ENCODE peak calls at places on chromosomes 3 and 15, in ten cellular contexts. F is A549; V is uterus; L is mammary epithelial cell; X is Peyer's patch; A is body of pancreas; B is heart right ventricle; N is fibroblast of lung; O is CD8-positive, alpha-beta T cell; Z is spleen. U is an unnamed sample.

GRCh38 chr15:96367436-96368200 is 37.1 kb downstream of the NR2F2 start:
- DNase-seq in O (no peak), Z (no peak), B (no peak), N (no peak), X (no peak), A (no peak), F (no peak), L (no peak), V (no peak), U (no peak)

GRCh38 chr15:39783244-39783820 is 691 bp upstream of the FSIP1 start:
- DNase-seq in X (no peak), Z (no peak), L (no peak), B (no peak), A (no peak), V (no peak), N (no peak), F (no peak), O (no peak), U (peak)

GRCh38 chr15:64583519-64583918 is 123.1 kb downstream of the ZNF609 start:
- DNase-seq in Z (no peak), B (no peak), F (no peak), N (no peak), L (no peak), X (no peak), O (no peak), A (no peak), V (no peak), U (no peak)

GRCh38 chr3:138459619-138460535 is 25.5 kb downstream of the ESYT3 start:
- DNase-seq in V (no peak), N (no peak), B (no peak), O (no peak), F (no peak), X (no peak), A (no peak), L (no peak), Z (peak), U (no peak)

GRCh38 chr15:31442203-31443090 is 115.8 kb downstream of the KLF13 start:
- DNase-seq in O (peak), B (peak), Z (no peak), V (no peak), A (no peak), L (peak), F (peak), N (peak), X (no peak), U (no peak)

GRCh38 chr15:57334257-57334656 is 42.0 kb upstream of the CGNL1 start:
- DNase-seq in O (no peak), B (no peak), A (no peak), L (peak), X (no peak), N (peak), V (no peak), Z (no peak), F (no peak), U (peak)

GRCh38 chr3:43155464-43156121 is 49.7 kb upstream of the POMGNT2 start:
- DNase-seq in Z (no peak), B (peak), X (no peak), N (peak), F (peak), V (peak), O (no peak), L (peak), A (peak), U (peak)

GRCh38 chr3:188911033-188911850 is 260.5 kb upstream of the TPRG1 start:
- DNase-seq in V (peak), F (no peak), X (no peak), A (no peak), N (no peak), O (no peak), L (no peak), Z (no peak), B (no peak), U (no peak)

GRCh38 chr3:175411405-175411804 is 552.3 kb downstream of the NAALADL2 start:
- DNase-seq in X (no peak), L (no peak), A (no peak), O (no peak), V (no peak), N (no peak), B (no peak), F (no peak), Z (no peak), U (no peak)

GRCh38 chr3:103873897-103874545 is 1439.2 kb downstream of the ZPLD1 start:
- DNase-seq in V (no peak), A (no peak), X (no peak), Z (no peak), L (no peak), F (no peak), N (peak), B (no peak), O (no peak), U (no peak)

GRCh38 chr3:43949594-43949993 is 258.9 kb downstream of the ABHD5 start:
- DNase-seq in V (no peak), X (no peak), B (no peak), O (no peak), Z (no peak), F (no peak), N (no peak), L (no peak), A (no peak), U (peak)

GRCh38 chr3:46866720-46867549 is 3.7 kb upstream of the MYL3 start:
- DNase-seq in X (peak), Z (peak), O (peak), V (peak), N (no peak), B (peak), A (peak), L (peak), F (peak), U (peak)

GRCh38 chr3:139552632-139553335 is 13.2 kb upstream of the RBP1 start:
- DNase-seq in N (no peak), O (no peak), L (no peak), F (no peak), B (no peak), A (no peak), Z (no peak), V (no peak), X (no peak), U (no peak)

DNA sequence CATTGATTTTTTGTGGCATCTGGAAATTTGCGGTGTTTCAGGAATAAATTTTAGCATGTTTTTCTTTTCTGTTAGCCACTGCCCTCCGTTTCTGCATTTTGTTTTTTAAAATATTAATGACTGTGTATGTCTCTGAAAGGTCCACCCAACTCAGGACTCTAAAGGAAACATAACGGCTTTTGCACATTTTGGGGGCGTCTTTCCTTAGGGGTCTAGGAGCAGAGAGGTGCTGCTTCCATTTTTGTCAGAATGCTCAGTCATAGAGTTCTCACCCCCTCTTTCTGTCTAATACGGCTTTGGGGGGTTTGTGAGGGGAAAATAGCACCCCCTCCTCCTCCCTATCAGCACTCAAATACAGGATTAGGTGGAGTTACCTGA is 219.4 kb downstream of the MEIS2 start:
- DNase-seq in A (no peak), V (no peak), F (no peak), X (no peak), O (no peak), Z (no peak), B (no peak), L (no peak), N (no peak), U (no peak)
- H3K4me3 ChIP-seq in A (no peak), V (no peak), F (no peak), X (no peak), O (no peak), Z (no peak), B (no peak), L (no peak), N (no peak), U (no peak)

GRCh38 chr3:186002884-186003472 is 65.2 kb upstream of the TRA2B start:
- DNase-seq in X (no peak), Z (no peak), L (peak), F (peak), A (no peak), B (no peak), O (no peak), V (no peak), N (peak), U (peak)
- TF ChIP-seq CTCF in X (no peak), Z (no peak), L (peak), F (peak), A (peak), B (peak), O (no peak), V (no peak), N (peak), U (peak)

DNA sequence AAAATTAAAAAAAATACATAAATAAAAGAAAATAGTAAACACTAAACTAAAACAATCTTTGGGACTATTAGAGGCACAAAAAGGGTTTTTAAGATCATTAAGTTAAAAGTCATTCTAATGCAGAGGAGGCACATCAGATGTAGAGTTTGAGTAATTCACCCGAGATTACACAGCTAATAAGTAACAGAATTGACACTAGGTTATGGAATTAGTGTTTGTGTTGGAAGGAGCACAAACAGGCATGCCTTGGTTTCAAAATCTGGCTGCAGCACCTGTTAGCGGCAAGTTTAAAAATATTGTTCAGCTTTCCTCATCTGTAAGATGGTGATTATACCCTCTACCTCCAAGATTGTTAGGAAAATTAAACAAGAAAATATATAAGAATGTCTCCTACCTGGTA is 39.0 kb downstream of the RASA2 start:
- DNase-seq in Z (no peak), L (no peak), V (no peak), A (no peak), F (no peak), X (no peak), N (no peak), B (no peak), O (no peak), U (no peak)
- H3K4me3 ChIP-seq in Z (no peak), L (no peak), V (no peak), A (no peak), F (no peak), X (no peak), N (no peak), B (no peak), O (no peak), U (no peak)

DNA sequence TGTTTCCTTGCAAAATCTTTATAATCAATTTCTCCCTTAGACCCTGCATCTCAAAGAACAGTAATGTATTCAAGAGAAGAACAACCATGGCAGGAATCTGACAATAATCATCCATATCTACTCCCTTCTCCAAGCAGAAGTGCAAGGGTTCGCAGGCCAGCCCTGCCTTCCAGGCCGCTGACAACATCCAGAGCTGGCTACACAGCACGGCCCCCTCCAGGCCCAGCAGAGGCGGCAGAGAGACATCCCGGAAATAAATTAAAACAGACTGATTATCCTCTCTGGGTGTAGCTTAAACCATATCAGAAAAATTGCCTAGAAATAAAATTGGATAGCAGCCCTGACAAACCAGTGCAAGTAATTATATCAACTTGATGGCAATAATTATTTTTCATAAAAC is 223.3 kb downstream of the FAM43A start:
- DNase-seq in L (no peak), B (no peak), A (no peak), V (no peak), O (no peak), F (no peak), Z (no peak), X (no peak), N (no peak), U (no peak)
- TF ChIP-seq CTCF in L (no peak), B (peak), A (no peak), V (no peak), O (no peak), F (no peak), Z (no peak), X (no peak), N (no peak), U (no peak)

GRCh38 chr15:41995476-41995855 is 23.1 kb upstream of the EHD4 start:
- DNase-seq in O (no peak), X (no peak), V (no peak), L (no peak), A (no peak), F (no peak), B (no peak), Z (no peak), N (no peak), U (no peak)
- H3K4me3 ChIP-seq in O (no peak), X (no peak), V (no peak), L (no peak), A (no peak), F (no peak), B (no peak), Z (no peak), N (no peak), U (no peak)

GRCh38 chr15:53511175-53511574 is 248.3 kb downstream of the WDR72 start:
- DNase-seq in N (no peak), V (no peak), X (no peak), A (no peak), O (no peak), Z (no peak), L (no peak), B (no peak), F (no peak), U (no peak)

GRCh38 chr15:53506370-53506769 is 253.1 kb downstream of the WDR72 start:
- DNase-seq in X (no peak), L (no peak), N (no peak), F (peak), B (no peak), V (no peak), A (no peak), Z (no peak), O (no peak), U (no peak)

GRCh38 chr15:53513431-53513830 is 246.0 kb downstream of the WDR72 start:
- DNase-seq in A (no peak), X (no peak), F (no peak), L (no peak), B (no peak), V (no peak), Z (no peak), N (no peak), O (no peak), U (no peak)

DNA sequence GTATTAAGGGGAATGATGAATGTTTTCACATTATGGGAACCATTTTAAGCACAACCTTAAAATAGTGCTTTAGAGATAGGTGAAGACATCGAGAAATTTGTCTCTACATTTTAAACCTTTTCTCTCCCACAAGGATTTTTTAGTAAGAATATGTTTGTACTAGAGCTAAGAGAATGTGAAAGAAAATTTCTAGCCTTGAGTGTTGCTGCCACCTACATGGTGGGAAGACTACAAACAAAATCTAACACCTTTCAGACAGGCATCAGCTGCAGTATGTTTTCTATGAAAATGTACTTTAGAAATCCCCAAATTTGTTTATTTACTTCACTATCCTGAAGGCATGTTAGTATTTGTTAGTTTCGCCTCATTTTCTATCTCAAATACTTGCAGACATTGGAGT is 247.4 kb downstream of the WDR72 start:
- DNase-seq in Z (no peak), F (no peak), V (no peak), B (no peak), L (no peak), O (no peak), A (peak), N (no peak), X (no peak), U (no peak)
- TF ChIP-seq CTCF in Z (no peak), F (peak), V (no peak), B (no peak), L (no peak), O (no peak), A (peak), N (no peak), X (no peak), U (no peak)

GRCh38 chr3:70531838-70532489 is 219.5 kb upstream of the MDFIC2 start:
- DNase-seq in A (peak), Z (no peak), N (no peak), B (no peak), X (no peak), F (no peak), V (no peak), L (no peak), O (no peak), U (no peak)
- H3K4me3 ChIP-seq in A (no peak), Z (no peak), N (no peak), B (no peak), X (no peak), F (no peak), V (no peak), L (no peak), O (no peak), U (no peak)

DNA sequence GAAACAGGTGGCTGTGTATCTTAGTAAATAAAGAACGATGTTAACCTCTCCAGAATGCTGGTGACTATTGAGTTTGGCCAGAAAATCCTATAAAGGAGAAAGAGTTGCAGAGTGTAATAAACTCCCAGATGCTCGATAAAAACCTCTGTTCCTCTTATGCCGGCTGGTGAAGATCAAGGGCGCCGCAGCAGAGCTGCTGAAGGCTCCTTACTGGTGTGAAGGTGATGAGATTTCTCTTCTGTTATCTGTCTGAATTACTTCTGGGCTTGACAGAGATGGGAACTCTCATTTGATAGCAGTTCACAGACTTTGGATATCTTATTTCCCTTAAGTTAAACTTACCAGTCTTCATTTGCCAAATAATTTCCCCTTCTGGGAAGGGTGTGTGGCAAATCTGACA is 104.7 kb downstream of the PTPRG start:
- DNase-seq in N (no peak), O (no peak), V (no peak), Z (no peak), F (no peak), B (no peak), L (no peak), A (no peak), X (no peak), U (no peak)
- TF ChIP-seq CTCF in N (no peak), O (no peak), V (no peak), Z (no peak), F (no peak), B (no peak), L (no peak), A (no peak), X (no peak), U (no peak)

U was measured in NB4.